ENCODE peak calls at places on chromosomes 2 and 18, in four cellular contexts. L is right atrium auricular region, G is head of caudate nucleus, U is SK-MEL-5. I is an unnamed sample.
A peak's percentile ranks its signal among the peaks of the same experiment; 100 is the strongest.

GRCh38 chr2:200744252-200744651 is 67.5 kb upstream of the BZW1 start:
- DNase-seq in L (no peak), G (no peak), U (no peak), I (no peak)

GRCh38 chr2:98412751-98413445 is 31.8 kb upstream of the INPP4A start:
- DNase-seq in L (no peak), G (peak; percentile 75), U (peak; percentile 76), I (peak; percentile 64)

GRCh38 chr2:74290466-74291216 is 52.6 kb downstream of the SLC4A5 start:
- DNase-seq in L (no peak), G (no peak), U (no peak), I (no peak)

GRCh38 chr2:219325657-219326056 is 6.9 kb downstream of the RESP18 start:
- DNase-seq in L (no peak), G (no peak), U (no peak), I (no peak)

GRCh38 chr2:86778957-86779356 is 11.8 kb downstream of the CD8A start:
- DNase-seq in L (no peak), G (no peak), U (no peak), I (no peak)

GRCh38 chr2:134189009-134189717 is 64.7 kb upstream of the MGAT5 start:
- DNase-seq in L (no peak), G (no peak), U (no peak), I (peak; percentile 75)

GRCh38 chr18:34707670-34708069 is 2.4 kb upstream of the DTNA start:
- DNase-seq in L (peak; percentile 74), G (peak; percentile 69), U (peak; percentile 34), I (peak; percentile 75)

GRCh38 chr2:120108049-120108448 is 95.2 kb downstream of the EPB41L5 start:
- DNase-seq in L (no peak), G (no peak), U (no peak), I (peak; percentile 19)

GRCh38 chr18:8351173-8351572 is 258.1 kb upstream of the RAB12 start:
- DNase-seq in L (no peak), G (no peak), U (no peak), I (no peak)

GRCh38 chr2:50649626-50650397 is 382.1 kb downstream of the NRXN1 start:
- DNase-seq in L (no peak), G (no peak), U (no peak), I (no peak)

GRCh38 chr2:221851531-221852045 is 279.5 kb upstream of the EPHA4 start:
- DNase-seq in L (no peak), G (no peak), U (no peak), I (no peak)

GRCh38 chr2:8058652-8059051 is 623.2 kb upstream of the ID2 start:
- DNase-seq in L (no peak), G (no peak), U (no peak), I (no peak)

GRCh38 chr2:180753809-180754761 is 226.3 kb upstream of the UBE2E3 start:
- DNase-seq in L (no peak), G (no peak), U (no peak), I (no peak)

GRCh38 chr18:37550118-37550875 is 15.3 kb downstream of the CELF4 start:
- DNase-seq in L (no peak), G (no peak), U (no peak), I (no peak)

GRCh38 chr2:35408320-35408719 is 947.3 kb upstream of the CRIM1 start:
- DNase-seq in L (no peak), G (no peak), U (no peak), I (no peak)

GRCh38 chr2:96876036-96876810 is 6.3 kb upstream of the SEMA4C start:
- DNase-seq in L (no peak), G (no peak), U (no peak), I (no peak)

GRCh38 chr2:11370377-11371098 is 26.1 kb upstream of the ROCK2 start:
- DNase-seq in L (no peak), G (no peak), U (no peak), I (no peak)

GRCh38 chr18:57961876-57962505 is 82.0 kb upstream of the NEDD4L start:
- DNase-seq in L (no peak), G (no peak), U (no peak), I (no peak)

GRCh38 chr2:238461051-238461450 is 34.3 kb downstream of the ASB1 start:
- DNase-seq in L (no peak), G (no peak), U (no peak), I (no peak)

GRCh38 chr18:55541571-55541970 is 46.4 kb downstream of the TCF4 start:
- DNase-seq in L (no peak), G (no peak), U (no peak), I (no peak)

GRCh38 chr2:112848833-112849232 is 12.3 kb upstream of the IL1B start:
- DNase-seq in L (no peak), G (no peak), U (no peak), I (no peak)

GRCh38 chr2:37781028-37781427 is 109.6 kb upstream of the CDC42EP3 start:
- DNase-seq in L (no peak), G (no peak), U (no peak), I (no peak)

GRCh38 chr2:34652636-34653035 is 1053.5 kb upstream of the FAM98A start:
- DNase-seq in L (no peak), G (no peak), U (peak; percentile 14), I (no peak)

GRCh38 chr2:236561874-236562273 is 7.8 kb upstream of the ACKR3 start:
- DNase-seq in L (no peak), G (no peak), U (no peak), I (no peak)

GRCh38 chr2:146312899-146313298 is 1531.9 kb upstream of the ACVR2A start:
- DNase-seq in L (no peak), G (no peak), U (peak; percentile 59), I (peak; percentile 19)

GRCh38 chr2:85750509-85751299 is 3.1 kb upstream of the ATOH8 start:
- DNase-seq in L (peak; percentile 87), G (peak; percentile 91), U (peak; percentile 79), I (peak; percentile 72)

GRCh38 chr2:207434288-207434687 is 95.5 kb upstream of the CREB1 start:
- DNase-seq in L (no peak), G (no peak), U (no peak), I (no peak)

GRCh38 chr2:37610638-37611289 is 60.7 kb downstream of the CDC42EP3 start:
- DNase-seq in L (no peak), G (no peak), U (no peak), I (peak; percentile 59)

GRCh38 chr2:20326163-20326780 is 24.4 kb downstream of the PUM2 start:
- DNase-seq in L (no peak), G (peak; percentile 80), U (peak; percentile 86), I (peak; percentile 73)

GRCh38 chr2:69601179-69601612 is 42.3 kb downstream of the AAK1 start:
- DNase-seq in L (no peak), G (no peak), U (no peak), I (peak; percentile 69)

GRCh38 chr2:173249661-173250641 is 104.7 kb upstream of the CDCA7 start:
- DNase-seq in L (no peak), G (no peak), U (no peak), I (no peak)

GRCh38 chr2:60839126-60839813 is 42.1 kb upstream of the REL start:
- DNase-seq in L (no peak), G (no peak), U (no peak), I (no peak)

GRCh38 chr2:105140237-105140568 is 101.3 kb upstream of the GPR45 start:
- DNase-seq in L (no peak), G (no peak), U (no peak), I (no peak)